ENCODE peak calls at places on chromosomes 16 and 17, in seven cellular contexts. D is SK-N-SH, H is H1, A is HepG2, W is K562, V is HCT116, M is GM12878. S is an unnamed sample.

GRCh38 chr16:12436201-12436657 is 367.5 kb downstream of the CPPED1 start:
- DNase-seq in D (no peak), H (peak; percentile 74), A (no peak), W (no peak), V (no peak), M (no peak), S (no peak)

GRCh38 chr17:17739388-17740066 is 58.3 kb downstream of the RAI1 start:
- DNase-seq in D (peak; percentile 78), H (no peak), A (no peak), W (peak; percentile 66), V (no peak), M (no peak), S (no peak)

GRCh38 chr17:47252766-47253512 is 688 bp upstream of the ITGB3 start:
- DNase-seq in D (no peak), H (no peak), A (no peak), W (no peak), V (no peak), M (no peak), S (no peak)

GRCh38 chr17:2709173-2709661 is 2.3 kb downstream of the CLUH start:
- DNase-seq in D (no peak), H (no peak), A (no peak), W (no peak), V (no peak), M (peak; percentile 23), S (peak; percentile 87)

GRCh38 chr17:81135503-81136283 is 29.6 kb upstream of the PVALEF start:
- DNase-seq in D (no peak), H (no peak), A (no peak), W (no peak), V (no peak), M (no peak), S (no peak)

GRCh38 chr17:16918443-16918842 is 53.5 kb downstream of the TNFRSF13B start:
- DNase-seq in D (no peak), H (no peak), A (no peak), W (no peak), V (no peak), M (no peak), S (peak; percentile 25)

GRCh38 chr16:68503334-68503733 is 35.8 kb upstream of the ZFP90 start:
- DNase-seq in D (no peak), H (no peak), A (no peak), W (no peak), V (no peak), M (no peak), S (no peak)

GRCh38 chr16:67449739-67450138 is 18.8 kb downstream of the HSD11B2 start:
- DNase-seq in D (no peak), H (no peak), A (no peak), W (no peak), V (no peak), M (no peak), S (no peak)

GRCh38 chr16:1309888-1310831 is 724 bp downstream of the UBE2I start:
- DNase-seq in D (peak; percentile 67), H (no peak), A (no peak), W (peak; percentile 67), V (no peak), M (no peak), S (no peak)

GRCh38 chr16:29951966-29952365 is 9.9 kb upstream of the TMEM219 start:
- DNase-seq in D (no peak), H (peak; percentile 52), A (no peak), W (no peak), V (no peak), M (no peak), S (no peak)

GRCh38 chr17:77942111-77942988 is 16.2 kb upstream of the TNRC6C start:
- DNase-seq in D (no peak), H (no peak), A (peak; percentile 76), W (no peak), V (no peak), M (no peak), S (no peak)

GRCh38 chr17:61335845-61336655 is 63.6 kb upstream of the TBX2 start:
- DNase-seq in D (peak; percentile 44), H (no peak), A (peak; percentile 99), W (no peak), V (no peak), M (no peak), S (peak; percentile 78)

GRCh38 chr16:29111421-29111820 is 126.6 kb downstream of the LAT start:
- DNase-seq in D (no peak), H (no peak), A (no peak), W (no peak), V (no peak), M (no peak), S (no peak)

GRCh38 chr16:72753883-72754282 is 294.0 kb downstream of the ZFHX3 start:
- DNase-seq in D (no peak), H (no peak), A (no peak), W (no peak), V (no peak), M (no peak), S (no peak)

GRCh38 chr16:48011888-48012658 is 143.7 kb downstream of the ABCC12 start:
- DNase-seq in D (no peak), H (no peak), A (no peak), W (no peak), V (no peak), M (no peak), S (no peak)

GRCh38 chr16:22313876-22314470 is 16.8 kb downstream of the POLR3E start:
- DNase-seq in D (no peak), H (no peak), A (no peak), W (no peak), V (no peak), M (no peak), S (no peak)

GRCh38 chr17:68853439-68853838 is 101.8 kb downstream of the ABCA8 start:
- DNase-seq in D (no peak), H (no peak), A (no peak), W (no peak), V (no peak), M (no peak), S (no peak)

GRCh38 chr16:2508722-2509400 is 4.9 kb upstream of the ATP6V0C start:
- DNase-seq in D (no peak), H (no peak), A (no peak), W (no peak), V (no peak), M (no peak), S (no peak)

GRCh38 chr16:78720416-78720815 is 621.0 kb downstream of the WWOX start:
- DNase-seq in D (no peak), H (no peak), A (no peak), W (no peak), V (no peak), M (no peak), S (no peak)

GRCh38 chr16:80274576-80275191 is 266.1 kb upstream of the DYNLRB2 start:
- DNase-seq in D (no peak), H (no peak), A (no peak), W (no peak), V (no peak), M (no peak), S (no peak)

GRCh38 chr17:65154770-65155589 is 17.8 kb downstream of the RGS9 start:
- DNase-seq in D (no peak), H (no peak), A (no peak), W (no peak), V (no peak), M (no peak), S (no peak)

DNA sequence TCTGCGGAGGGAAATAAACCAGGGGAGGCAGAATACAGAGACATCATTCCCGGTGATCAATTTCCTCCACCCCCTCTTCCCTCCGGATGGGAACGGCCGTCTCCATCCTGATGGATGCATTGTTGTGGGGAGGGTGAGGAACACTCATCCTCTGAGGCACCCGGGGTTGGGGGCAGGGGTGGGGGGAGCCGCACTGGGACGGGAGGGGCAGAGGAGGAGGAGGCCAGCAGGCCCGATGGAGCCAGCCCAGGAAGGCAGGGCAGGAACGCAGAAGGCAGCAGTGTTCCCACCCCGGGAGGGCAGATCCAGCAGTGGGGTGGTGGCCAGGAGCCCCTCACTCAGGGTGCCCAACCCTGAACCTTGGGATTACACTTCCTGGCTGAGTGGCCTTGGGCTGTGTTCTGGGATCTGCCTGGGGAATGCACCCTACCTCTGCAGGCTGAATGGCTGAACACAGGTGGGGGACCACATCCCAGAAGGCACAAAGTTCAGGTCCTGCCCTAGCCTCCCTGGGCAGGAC is 14.3 kb downstream of the CACNG5 start:
- DNase-seq in D (no peak), H (no peak), A (no peak), W (no peak), V (no peak), M (no peak), S (no peak)
- TF ChIP-seq JUND in D (no peak), H (no peak), A (no peak), W (no peak), V (no peak), M (no peak), S (no peak)

GRCh38 chr17:74244543-74244942 is 29.5 kb upstream of the DNAI2 start:
- DNase-seq in D (no peak), H (no peak), A (no peak), W (no peak), V (no peak), M (no peak), S (no peak)
- TF ChIP-seq JUND in D (no peak), H (no peak), A (no peak), W (no peak), V (no peak), M (no peak), S (no peak)

DNA sequence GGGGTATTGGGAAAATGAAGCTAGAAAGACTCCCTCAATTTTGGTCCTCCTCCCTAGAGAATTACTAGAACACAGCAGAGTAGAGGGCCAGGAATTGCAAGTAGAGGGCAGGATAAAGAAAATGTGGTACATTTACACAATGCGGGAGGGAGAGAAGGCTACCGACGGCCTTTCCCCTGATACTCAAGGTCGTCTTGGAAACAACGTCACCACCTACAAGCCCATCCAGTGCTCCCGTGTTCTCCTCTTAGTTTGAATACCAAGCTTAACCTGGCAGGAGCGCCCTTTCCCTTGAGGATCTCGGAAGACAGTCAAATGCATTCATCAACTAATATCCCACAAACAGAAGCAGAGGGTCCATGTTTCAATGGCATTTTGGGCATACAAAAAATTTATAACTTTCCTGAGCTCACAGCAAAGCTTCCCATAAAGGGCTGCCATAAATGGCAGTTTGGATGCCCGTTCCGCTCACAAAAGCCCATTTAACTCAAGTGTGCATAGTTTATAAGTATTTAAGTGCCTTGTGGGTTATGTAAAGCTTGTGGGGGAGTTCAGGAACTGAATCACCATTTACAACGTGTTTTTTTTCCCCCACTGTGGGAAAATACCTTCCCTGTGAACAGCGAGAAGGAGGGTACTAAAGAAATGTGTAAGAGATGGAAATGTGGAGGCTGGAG is 414.6 kb downstream of the SLC39A11 start:
- DNase-seq in D (no peak), H (no peak), A (no peak), W (no peak), V (no peak), M (no peak), S (no peak)
- TF ChIP-seq JUND in D (no peak), H (no peak), A (no peak), W (no peak), V (no peak), M (no peak), S (no peak)

DNA sequence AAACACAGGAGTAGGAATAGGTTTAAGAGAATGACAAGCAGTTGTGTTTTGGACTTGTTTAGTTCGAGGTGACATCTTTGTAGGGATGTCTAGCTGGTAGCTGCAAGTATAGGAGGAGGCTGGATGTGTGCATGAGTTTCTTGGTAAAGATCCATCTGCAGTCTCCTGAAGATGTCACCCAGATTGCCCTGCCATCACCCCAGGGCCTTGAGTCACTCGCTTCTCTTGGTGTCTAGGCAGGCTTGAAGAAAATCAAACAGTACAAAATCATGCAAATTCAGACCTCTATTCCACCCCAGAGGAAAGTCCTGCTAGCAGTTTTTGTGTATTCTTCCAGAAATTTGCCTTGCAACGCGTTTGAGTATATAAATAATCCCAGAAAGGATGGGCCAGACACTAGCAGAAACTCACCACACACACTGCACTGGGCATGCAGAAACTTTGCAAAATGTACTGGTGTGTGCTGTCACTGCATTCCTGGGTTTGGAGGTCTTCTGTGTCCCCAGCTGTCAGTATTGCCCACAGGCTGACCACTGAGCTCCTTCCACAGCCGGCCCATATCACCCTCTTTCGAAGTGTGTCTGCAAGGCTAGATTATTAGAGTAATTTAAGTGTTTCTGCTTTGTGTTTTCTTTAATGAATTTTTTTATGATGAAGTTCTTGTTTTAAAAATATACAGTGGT is 51.5 kb downstream of the TENT4B start:
- DNase-seq in D (no peak), H (no peak), A (no peak), W (no peak), V (no peak), M (no peak), S (no peak)
- TF ChIP-seq JUND in D (no peak), H (no peak), A (no peak), W (no peak), V (no peak), M (no peak), S (no peak)

S was measured in T47D.